ENCODE peak calls at places on chromosomes 5 and 9, in four cellular contexts. C, J, E and S are unnamed samples.
A peak's percentile ranks its signal among the peaks of the same experiment; 100 is the strongest.

GRCh38 chr5:159403906-159404641 is 73.8 kb upstream of the IL12B start:
- ATAC-seq in E (no peak), C (no peak), J (no peak), S (peak; percentile 10)

GRCh38 chr9:107999890-108000289 is 510.3 kb upstream of the KLF4 start:
- ATAC-seq in E (peak; percentile 52), J (no peak), C (no peak), S (no peak)

GRCh38 chr5:39363217-39363616 is 1.1 kb downstream of the C9 start:
- ATAC-seq in J (no peak), E (no peak), C (no peak), S (no peak)

GRCh38 chr9:129007035-129007765 is 20.9 kb downstream of the SH3GLB2 start:
- ATAC-seq in E (peak; percentile 21), C (no peak), J (no peak), S (peak; percentile 20)

GRCh38 chr9:135474915-135475314 is 4.7 kb upstream of the PPP1R26 start:
- ATAC-seq in J (peak; percentile 55), C (peak; percentile 76), E (peak; percentile 89), S (no peak)

GRCh38 chr5:32805966-32806626 is 95.0 kb downstream of the NPR3 start:
- ATAC-seq in J (no peak), E (no peak), C (no peak), S (no peak)

GRCh38 chr5:129459485-129460120 is 495 bp upstream of the ADAMTS19 start:
- ATAC-seq in J (peak; percentile 69), C (no peak), E (no peak), S (peak; percentile 67)

GRCh38 chr9:129221233-129221632 is 43.2 kb upstream of the IER5L start:
- ATAC-seq in J (no peak), E (no peak), C (peak; percentile 87), S (no peak)

GRCh38 chr5:132251220-132251725 is 6.2 kb upstream of the PDLIM4 start:
- ATAC-seq in J (peak; percentile 17), C (no peak), E (no peak), S (no peak)

GRCh38 chr9:85045271-85045670 is 375.7 kb downstream of the NTRK2 start:
- ATAC-seq in C (no peak), E (no peak), J (no peak), S (no peak)

GRCh38 chr9:129125478-129125877 is 14.3 kb downstream of the PTPA start:
- ATAC-seq in C (peak; percentile 97), E (no peak), J (no peak), S (peak; percentile 56)

GRCh38 chr5:133934822-133935793 is 33.3 kb downstream of the C5orf15 start:
- ATAC-seq in C (peak; percentile 53), J (no peak), E (no peak), S (no peak)

GRCh38 chr5:149156435-149157083 is 15.3 kb downstream of the ABLIM3 start:
- ATAC-seq in C (no peak), J (no peak), E (no peak), S (no peak)

GRCh38 chr5:171092194-171092593 is 216.9 kb upstream of the TLX3 start:
- ATAC-seq in J (no peak), C (no peak), E (no peak), S (no peak)

GRCh38 chr9:78312125-78312524 is 15.2 kb downstream of the PSAT1 start:
- ATAC-seq in E (no peak), J (no peak), C (no peak), S (no peak)

GRCh38 chr9:84609779-84610178 is 59.8 kb upstream of the NTRK2 start:
- ATAC-seq in C (no peak), E (no peak), J (no peak), S (no peak)

GRCh38 chr5:17278931-17279330 is 61.5 kb downstream of the BASP1 start:
- ATAC-seq in E (no peak), C (no peak), J (no peak), S (no peak)

GRCh38 chr5:133580618-133581017 is 31.7 kb downstream of the FSTL4 start:
- ATAC-seq in J (no peak), E (no peak), C (no peak), S (no peak)

GRCh38 chr5:68189171-68189570 is 26.4 kb upstream of the PIK3R1 start:
- ATAC-seq in E (no peak), C (peak; percentile 56), J (no peak), S (no peak)

GRCh38 chr5:80757290-80757689 is 102.5 kb upstream of the DHFR start:
- ATAC-seq in E (no peak), J (no peak), C (no peak), S (no peak)

GRCh38 chr5:76209297-76209696 is 126.1 kb downstream of the SV2C start:
- ATAC-seq in E (no peak), C (no peak), J (no peak), S (no peak)

GRCh38 chr9:25177858-25178257 is 500.4 kb downstream of the TUSC1 start:
- ATAC-seq in C (no peak), J (no peak), E (no peak), S (no peak)

GRCh38 chr5:87081511-87082372 is 185.9 kb upstream of the RASA1 start:
- ATAC-seq in J (no peak), C (peak; percentile 94), E (peak; percentile 86), S (no peak)

GRCh38 chr5:126443374-126443851 is 20.2 kb downstream of the GRAMD2B start:
- ATAC-seq in E (no peak), J (no peak), C (peak; percentile 85), S (no peak)

GRCh38 chr9:105859428-105860091 is 165.2 kb downstream of the TMEM38B start:
- ATAC-seq in C (no peak), E (no peak), J (no peak), S (no peak)

DNA sequence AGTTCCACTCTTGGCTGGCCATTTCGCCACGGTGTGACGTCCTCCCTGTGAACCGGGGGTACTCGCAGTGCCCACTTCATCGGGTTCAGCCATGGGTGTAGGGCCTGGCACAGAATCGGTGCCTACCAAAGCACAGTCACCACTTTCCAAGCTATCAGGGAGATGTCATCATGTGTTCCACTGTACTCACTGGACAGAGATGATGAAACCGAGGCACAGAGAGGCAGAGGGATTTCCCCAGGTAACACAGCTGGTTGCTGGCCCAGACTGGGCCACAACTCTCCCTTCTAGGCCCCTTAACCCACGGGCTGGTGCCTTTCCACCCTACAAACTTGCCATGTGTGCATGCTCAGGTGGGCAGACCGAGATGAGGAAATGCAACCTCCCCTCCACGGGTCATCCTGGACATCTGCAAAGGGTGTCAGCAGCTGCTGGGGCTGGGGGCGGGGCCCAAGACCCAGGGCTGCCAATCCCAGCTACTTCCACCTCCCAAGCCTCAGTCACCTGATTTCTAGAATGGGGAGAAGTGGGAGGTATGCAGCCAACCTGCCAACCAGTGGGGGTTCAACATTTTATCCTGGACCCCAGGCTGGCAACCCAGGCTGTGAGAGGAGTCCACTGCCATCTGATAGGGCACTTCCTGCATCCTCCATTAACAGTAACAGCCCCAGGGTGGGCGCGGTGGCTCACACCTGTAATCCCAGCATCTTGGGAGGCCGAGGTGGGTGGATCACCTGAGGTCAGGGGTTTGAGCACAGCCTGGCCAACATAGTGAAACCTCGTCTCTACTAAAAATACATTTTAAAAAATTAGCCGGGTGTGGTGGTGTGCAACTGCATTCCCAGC is 893 bp upstream of the SH2D3C start:
- ATAC-seq in J (no peak), E (peak; percentile 59), C (peak; percentile 62), S (peak; percentile 39)
- TF ChIP-seq EP300 in J (no peak), E (peak; percentile 1), C (peak; percentile 23), S (no peak)

GRCh38 chr9:87147803-87148202 is 200.5 kb upstream of the GAS1 start:
- ATAC-seq in E (no peak), J (no peak), C (no peak), S (no peak)

GRCh38 chr9:87149794-87150193 is 202.5 kb upstream of the GAS1 start:
- ATAC-seq in J (no peak), C (no peak), E (no peak), S (no peak)

GRCh38 chr9:87152206-87152605 is 204.9 kb upstream of the GAS1 start:
- ATAC-seq in C (no peak), E (no peak), J (no peak), S (no peak)

DNA sequence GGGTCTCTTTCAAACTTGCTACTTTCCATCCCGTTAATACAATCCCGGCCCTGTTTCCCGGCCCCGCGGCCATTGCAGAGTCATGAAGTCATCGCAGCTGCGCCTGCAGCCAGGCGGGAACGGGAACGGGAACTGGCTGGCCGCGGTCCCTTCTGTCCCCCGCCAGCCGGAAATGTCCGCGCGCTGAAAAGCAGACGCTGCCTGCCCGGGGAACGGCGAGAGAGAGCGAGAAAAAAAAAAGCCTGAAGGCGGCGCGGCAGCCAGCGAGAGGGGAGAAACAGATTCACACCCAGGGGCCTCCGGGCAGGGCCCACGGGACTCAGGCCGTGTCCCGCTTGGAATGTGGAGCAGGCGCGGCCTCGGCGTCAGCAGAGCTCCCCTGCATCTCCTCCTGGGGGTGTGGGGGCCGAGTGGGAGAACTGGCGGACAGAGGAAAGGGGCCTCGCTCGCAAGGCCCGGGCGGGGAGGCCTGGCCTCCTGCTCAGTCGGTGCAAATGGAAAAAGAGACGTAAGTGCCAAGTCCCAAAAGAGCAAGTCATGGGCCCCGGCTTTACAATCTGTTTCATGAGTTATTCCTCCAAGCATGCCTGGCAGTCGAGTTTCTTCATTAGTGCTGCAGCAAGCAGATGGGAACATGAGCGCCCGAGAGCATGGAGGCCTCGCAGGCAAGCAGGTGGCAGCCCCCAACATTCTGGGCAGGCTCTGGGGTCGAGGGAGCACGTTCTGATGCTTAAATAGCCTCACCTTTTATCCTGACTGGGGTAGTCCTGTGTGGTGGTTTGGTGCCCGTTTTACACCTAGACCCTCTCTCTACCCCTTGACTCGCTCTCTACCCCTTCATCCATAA is 201.3 kb upstream of the GAS1 start:
- ATAC-seq in C (no peak), E (peak; percentile 91), J (peak; percentile 68), S (peak; percentile 93)
- H3K27me3 ChIP-seq in C (peaks cover 1% of the 10 kb centered on the region), E (peaks cover 9% of the 10 kb centered on the region), J (peaks cover 47% of the 10 kb centered on the region), S (no peaks in the 10 kb centered on the region)

GRCh38 chr9:28177142-28177541 is 603.9 kb upstream of the C9orf72 start:
- ATAC-seq in J (no peak), C (no peak), E (no peak), S (no peak)

GRCh38 chr9:28177925-28178324 is 604.6 kb upstream of the C9orf72 start:
- ATAC-seq in J (no peak), C (no peak), E (no peak), S (no peak)

DNA sequence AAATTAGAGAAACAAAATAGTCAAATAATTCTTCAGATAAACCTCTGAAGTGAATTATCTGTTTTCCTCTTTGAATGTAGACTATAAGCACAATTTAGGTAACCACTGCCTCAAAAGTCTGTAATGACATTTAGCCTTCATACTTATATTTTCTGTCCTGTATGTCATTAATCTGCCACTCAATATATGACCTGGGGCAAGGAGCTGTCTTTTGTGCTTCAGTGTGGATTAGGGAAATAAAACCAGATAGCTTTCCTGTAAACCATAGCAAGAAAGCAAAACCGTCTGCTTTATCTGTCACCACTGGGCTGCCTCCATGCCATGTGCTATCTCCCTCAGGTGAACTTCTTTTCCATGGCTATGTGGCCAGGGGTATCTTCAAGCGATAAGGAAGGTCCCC is 606.6 kb upstream of the C9orf72 start:
- ATAC-seq in C (no peak), E (no peak), J (no peak), S (no peak)
- TF ChIP-seq EP300 in C (no peak), E (no peak), J (no peak), S (no peak)

DNA sequence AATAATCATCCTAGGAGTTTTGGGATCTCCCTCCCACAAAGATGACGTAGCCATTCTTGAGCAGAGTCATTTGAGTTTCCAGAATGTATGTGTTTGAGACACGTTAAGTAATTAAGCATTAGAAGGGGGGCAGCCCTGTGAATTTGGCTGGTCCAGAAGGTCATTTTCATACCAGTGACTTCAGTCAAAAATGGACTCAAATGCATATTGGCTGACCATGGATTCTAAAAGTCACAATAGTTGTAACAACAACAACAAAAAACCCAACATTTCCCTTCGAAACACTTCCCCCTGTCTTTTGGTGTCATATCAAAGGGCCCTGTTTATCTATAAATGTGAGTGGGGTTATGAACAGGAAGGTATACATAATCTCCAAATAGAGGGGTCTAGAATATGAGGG is 1.3 kb upstream of the PTCH1 start:
- ATAC-seq in C (no peak), E (no peak), J (no peak), S (no peak)
- H3K27me3 ChIP-seq in C (peaks cover 6% of the 10 kb centered on the region), E (peaks cover 8% of the 10 kb centered on the region), J (peaks cover 56% of the 10 kb centered on the region), S (peaks cover 9% of the 10 kb centered on the region)